ENCODE peak calls at places on chromosomes 5 and 9, in six cellular contexts. O is GM12878, E is SK-N-SH, F is HCT116, L is HepG2, M is H1. T is an unnamed sample.
A peak's percentile ranks its signal among the peaks of the same experiment; 100 is the strongest.

GRCh38 chr9:76020654-76021053 is 130.2 kb downstream of the PCSK5 start:
- DNase-seq in O (no peak), E (no peak), F (no peak), L (no peak), M (no peak), T (no peak)

GRCh38 chr9:121725008-121725795 is 73.8 kb downstream of the DAB2IP start:
- DNase-seq in O (no peak), E (no peak), F (no peak), L (no peak), M (no peak), T (no peak)

GRCh38 chr5:132204330-132204729 is 23.3 kb downstream of the P4HA2 start:
- DNase-seq in O (no peak), E (no peak), F (no peak), L (no peak), M (no peak), T (no peak)

GRCh38 chr9:125089331-125089730 is 54.0 kb downstream of the SCAI start:
- DNase-seq in O (peak; percentile 5), E (no peak), F (no peak), L (peak; percentile 9), M (no peak), T (no peak)

GRCh38 chr5:54146390-54146789 is 164.0 kb downstream of the ARL15 start:
- DNase-seq in O (no peak), E (no peak), F (no peak), L (no peak), M (no peak), T (no peak)

GRCh38 chr9:105994970-105995369 is 300.6 kb downstream of the TMEM38B start:
- DNase-seq in O (no peak), E (no peak), F (no peak), L (no peak), M (no peak), T (no peak)

GRCh38 chr5:172592881-172593280 is 48.2 kb upstream of the NEURL1B start:
- DNase-seq in O (no peak), E (no peak), F (no peak), L (no peak), M (no peak), T (no peak)

GRCh38 chr9:122403381-122404002 is 32.7 kb downstream of the PTGS1 start:
- DNase-seq in O (no peak), E (no peak), F (no peak), L (no peak), M (no peak), T (no peak)

GRCh38 chr9:116870566-116870965 is 183.5 kb downstream of the TRIM32 start:
- DNase-seq in O (no peak), E (peak; percentile 32), F (peak; percentile 63), L (peak; percentile 2), M (peak; percentile 46), T (peak; percentile 7)

GRCh38 chr9:21413089-21414023 is 4.4 kb downstream of the IFNA8 start:
- DNase-seq in O (no peak), E (no peak), F (no peak), L (no peak), M (no peak), T (no peak)

GRCh38 chr9:4106744-4107143 is 193.1 kb downstream of the GLIS3 start:
- DNase-seq in O (no peak), E (no peak), F (no peak), L (no peak), M (no peak), T (no peak)

GRCh38 chr5:2515180-2515809 is 236.2 kb downstream of the IRX2 start:
- DNase-seq in O (no peak), E (no peak), F (no peak), L (no peak), M (no peak), T (no peak)

GRCh38 chr5:12999667-13000066 is 944.8 kb downstream of the DNAH5 start:
- DNase-seq in O (no peak), E (no peak), F (no peak), L (no peak), M (no peak), T (no peak)

DNA sequence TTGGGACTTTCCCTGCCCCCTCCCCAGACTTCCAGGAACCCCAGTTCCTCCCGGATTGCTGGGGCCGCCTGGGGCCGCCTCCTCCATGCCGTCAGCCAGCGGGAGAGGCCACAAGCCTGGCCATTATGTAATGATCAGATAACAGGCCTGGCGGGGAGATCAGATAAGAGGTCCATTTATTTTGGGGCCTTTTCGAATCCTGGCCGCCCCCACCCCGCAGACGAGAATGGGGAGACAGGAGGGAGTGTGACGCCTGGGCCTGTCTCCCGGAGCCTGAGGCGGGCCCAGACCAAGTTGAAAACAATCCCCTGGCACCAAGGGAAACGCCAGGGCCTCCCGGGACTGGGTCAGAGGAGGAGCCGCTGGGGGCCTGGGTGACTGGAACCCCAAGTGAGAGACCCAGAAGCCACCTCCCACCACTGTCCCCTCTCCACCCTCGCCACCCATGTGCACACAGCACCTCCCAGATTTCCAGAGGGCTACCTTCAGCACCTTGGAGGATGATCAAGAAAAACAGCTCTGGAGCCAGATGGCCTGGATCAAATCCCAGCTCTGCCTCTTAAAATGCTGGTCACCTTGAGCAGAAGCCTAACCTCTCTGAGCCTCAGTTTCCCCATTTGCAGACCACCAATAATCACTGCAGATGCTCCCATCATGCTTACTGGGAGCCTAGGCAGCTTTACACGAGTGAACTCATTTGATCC is 7.9 kb downstream of the ENG start:
- DNase-seq in O (no peak), E (peak; percentile 80), F (no peak), L (no peak), M (no peak), T (no peak)
- TF ChIP-seq JUND in O (no peak), E (no peak), F (no peak), L (no peak), M (no peak), T (no peak)

DNA sequence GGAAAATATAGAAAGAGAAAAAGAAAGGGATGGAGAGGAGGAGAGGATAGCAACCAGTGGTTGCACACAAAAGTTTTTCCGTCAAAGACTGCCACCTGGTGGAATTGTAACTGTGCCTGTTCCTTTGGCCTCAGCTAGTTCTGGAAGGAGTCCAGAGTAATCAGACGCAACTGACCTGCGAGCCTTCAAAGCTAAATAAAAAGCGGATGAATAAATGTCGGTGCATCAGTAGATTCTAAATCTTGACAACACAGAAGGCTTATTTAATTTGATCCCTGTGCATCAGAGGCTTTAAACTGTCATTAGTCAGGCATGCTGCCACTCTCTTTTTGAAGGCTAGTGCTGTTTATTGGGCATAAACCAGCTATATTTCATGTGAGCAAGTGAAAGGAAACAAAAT is 132.9 kb upstream of the ACO1 start:
- DNase-seq in O (peak; percentile 13), E (peak; percentile 72), F (peak; percentile 24), L (peak; percentile 80), M (peak; percentile 61), T (peak; percentile 81)
- TF ChIP-seq JUND in O (no peak), E (no peak), F (no peak), L (no peak), M (no peak), T (no peak)

GRCh38 chr5:149283611-149284480 is 12.2 kb downstream of the AFAP1L1 start:
- DNase-seq in O (no peak), E (no peak), F (no peak), L (no peak), M (no peak), T (no peak)
- TF ChIP-seq JUND in O (no peak), E (no peak), F (no peak), L (no peak), M (no peak), T (no peak)

GRCh38 chr5:15943487-15943886 is 236.1 kb downstream of the MARCHF11 start:
- DNase-seq in O (no peak), E (no peak), F (no peak), L (no peak), M (no peak), T (no peak)
- TF ChIP-seq JUND in O (no peak), E (no peak), F (no peak), L (no peak), M (no peak), T (no peak)

GRCh38 chr5:177336112-177336511 is 15.4 kb downstream of the LMAN2 start:
- DNase-seq in O (no peak), E (peak; percentile 77), F (peak; percentile 24), L (peak; percentile 50), M (no peak), T (no peak)
- TF ChIP-seq JUND in O (no peak), E (no peak), F (no peak), L (no peak), M (no peak), T (no peak)

DNA sequence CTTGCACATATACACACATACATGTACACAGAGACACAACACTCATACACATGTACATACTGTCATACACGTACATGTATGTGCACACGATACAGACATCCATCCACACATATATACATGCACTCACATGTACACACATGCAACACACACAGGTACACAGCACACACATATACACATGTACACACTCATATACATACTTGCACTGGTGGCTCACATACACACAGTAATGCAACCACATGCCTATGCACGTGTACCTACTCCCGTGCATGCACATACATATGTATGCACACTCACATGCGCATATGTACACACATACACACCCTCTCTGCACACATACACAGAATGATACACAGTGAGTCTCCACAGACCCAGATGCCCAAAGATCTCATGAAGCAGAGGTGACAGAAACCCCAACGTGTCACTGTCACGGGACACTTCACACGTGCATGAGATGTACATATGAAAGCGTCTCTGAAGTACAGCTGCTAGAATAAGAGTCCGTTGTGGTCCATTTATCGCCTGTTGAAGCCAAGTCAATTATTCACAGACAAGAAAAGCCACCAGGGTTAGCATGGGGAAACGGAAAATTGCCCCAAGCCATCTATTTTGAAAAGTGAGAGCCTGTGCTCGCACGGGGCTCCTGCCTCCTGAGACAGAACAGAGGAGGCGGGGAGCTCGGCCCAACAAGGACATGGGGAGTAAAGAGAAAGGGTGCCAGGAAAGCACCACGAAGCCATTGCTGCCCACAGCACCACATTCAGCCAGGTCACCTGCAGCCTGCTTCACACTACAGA is 24.9 kb downstream of the LPCAT1 start:
- DNase-seq in O (peak; percentile 90), E (no peak), F (no peak), L (no peak), M (no peak), T (no peak)
- TF ChIP-seq JUND in O (peak; percentile 6), E (no peak), F (no peak), L (no peak), M (no peak), T (no peak)